ENCODE peak calls at places on chromosomes 16 and 17, in eight cellular contexts. M, T, U, O, R, Q, A and C are unnamed samples.

GRCh38 chr16:69017036-69017783 is 88.2 kb upstream of the HAS3 start:
- DNase-seq in M (no peak), T (no peak), U (no peak), O (no peak), R (no peak), Q (no peak), A (no peak), C (peak; percentile 19)

GRCh38 chr17:66855204-66855603 is 20.3 kb downstream of the CACNG5 start:
- DNase-seq in M (no peak), T (no peak), U (no peak), O (no peak), R (no peak), Q (no peak), A (no peak), C (no peak)

GRCh38 chr16:63945805-63946204 is 1176.1 kb downstream of the CDH11 start:
- DNase-seq in M (no peak), T (no peak), U (no peak), O (no peak), R (no peak), Q (no peak), A (no peak), C (no peak)

GRCh38 chr16:84759906-84760305 is 59.9 kb upstream of the CRISPLD2 start:
- DNase-seq in M (no peak), T (no peak), U (no peak), O (no peak), R (no peak), Q (no peak), A (no peak), C (no peak)

GRCh38 chr17:47305302-47305923 is 18.3 kb upstream of the EFCAB13 start:
- DNase-seq in M (no peak), T (no peak), U (no peak), O (peak; percentile 60), R (no peak), Q (no peak), A (no peak), C (no peak)

GRCh38 chr17:49575524-49576120 is at the start of gene NXPH3:
- DNase-seq in M (peak; percentile 55), T (peak; percentile 58), U (peak; percentile 55), O (no peak), R (peak; percentile 64), Q (peak; percentile 41), A (no peak), C (peak; percentile 67)

GRCh38 chr17:8152112-8152775 is at the start of gene PER1:
- DNase-seq in M (peak; percentile 80), T (peak; percentile 85), U (peak; percentile 85), O (peak; percentile 94), R (peak; percentile 88), Q (peak; percentile 76), A (peak; percentile 70), C (peak; percentile 32)

GRCh38 chr17:82534401-82534812 is 14.9 kb downstream of the FOXK2 start:
- DNase-seq in M (no peak), T (no peak), U (no peak), O (no peak), R (peak; percentile 20), Q (no peak), A (no peak), C (no peak)

GRCh38 chr16:73265124-73265838 is 217.4 kb upstream of the ZFHX3 start:
- DNase-seq in M (no peak), T (no peak), U (no peak), O (no peak), R (no peak), Q (no peak), A (no peak), C (no peak)

GRCh38 chr17:58112970-58113631 is 29.9 kb downstream of the DYNLL2 start:
- DNase-seq in M (peak; percentile 68), T (peak; percentile 93), U (peak; percentile 70), O (peak; percentile 4), R (peak; percentile 77), Q (peak; percentile 69), A (peak; percentile 60), C (peak; percentile 61)

GRCh38 chr16:50246299-50247122 is 19.8 kb upstream of the ADCY7 start:
- DNase-seq in M (no peak), T (peak; percentile 46), U (no peak), O (no peak), R (no peak), Q (no peak), A (no peak), C (peak; percentile 20)

GRCh38 chr16:10558746-10559641 is 21.4 kb downstream of the EMP2 start:
- DNase-seq in M (no peak), T (no peak), U (no peak), O (no peak), R (no peak), Q (no peak), A (no peak), C (no peak)

GRCh38 chr16:84839956-84840355 is 20.2 kb downstream of the CRISPLD2 start:
- DNase-seq in M (no peak), T (no peak), U (no peak), O (no peak), R (no peak), Q (no peak), A (no peak), C (no peak)

GRCh38 chr16:78227855-78228254 is 128.4 kb downstream of the WWOX start:
- DNase-seq in M (no peak), T (no peak), U (no peak), O (no peak), R (no peak), Q (no peak), A (no peak), C (no peak)

GRCh38 chr16:84947022-84947421 is 64.3 kb downstream of the ZDHHC7 start:
- DNase-seq in M (no peak), T (no peak), U (no peak), O (no peak), R (peak; percentile 81), Q (no peak), A (no peak), C (peak; percentile 81)

GRCh38 chr16:84463221-84463620 is 41.2 kb downstream of the MEAK7 start:
- DNase-seq in M (no peak), T (no peak), U (no peak), O (no peak), R (no peak), Q (no peak), A (no peak), C (no peak)

GRCh38 chr17:41615454-41615853 is 2.9 kb upstream of the KRT16 start:
- DNase-seq in M (no peak), T (no peak), U (no peak), O (no peak), R (no peak), Q (no peak), A (no peak), C (no peak)

GRCh38 chr16:17454331-17454730 is 16.4 kb downstream of the XYLT1 start:
- DNase-seq in M (no peak), T (no peak), U (no peak), O (no peak), R (no peak), Q (no peak), A (no peak), C (no peak)

GRCh38 chr16:10297341-10298006 is 88.4 kb upstream of the ATF7IP2 start:
- DNase-seq in M (no peak), T (no peak), U (peak; percentile 85), O (no peak), R (no peak), Q (no peak), A (no peak), C (peak; percentile 18)

GRCh38 chr16:84687715-84688114 is 12.1 kb upstream of the USP10 start:
- DNase-seq in M (no peak), T (no peak), U (peak; percentile 50), O (peak; percentile 80), R (no peak), Q (no peak), A (no peak), C (peak; percentile 21)

GRCh38 chr16:85399583-85400284 is 213.4 kb upstream of the GSE1 start:
- DNase-seq in M (no peak), T (no peak), U (no peak), O (no peak), R (no peak), Q (no peak), A (no peak), C (no peak)

GRCh38 chr17:77322284-77322533 is 181.4 kb downstream of the SEC14L1 start:
- DNase-seq in M (no peak), T (no peak), U (no peak), O (no peak), R (no peak), Q (no peak), A (no peak), C (no peak)

GRCh38 chr17:3890082-3890892 is 2.6 kb downstream of the CAMKK1 start:
- DNase-seq in M (no peak), T (no peak), U (peak; percentile 61), O (peak; percentile 96), R (no peak), Q (no peak), A (no peak), C (no peak)

GRCh38 chr16:5025171-5025632 is 8.5 kb downstream of the NAGPA start:
- DNase-seq in M (no peak), T (peak; percentile 26), U (no peak), O (no peak), R (peak; percentile 26), Q (no peak), A (no peak), C (peak; percentile 13)

GRCh38 chr17:79843917-79844815 is 4.9 kb upstream of the CBX4 start:
- DNase-seq in M (no peak), T (peak; percentile 46), U (no peak), O (no peak), R (no peak), Q (no peak), A (no peak), C (no peak)

GRCh38 chr17:44840936-44841335 is 6.7 kb upstream of the HIGD1B start:
- DNase-seq in M (no peak), T (no peak), U (no peak), O (no peak), R (no peak), Q (no peak), A (no peak), C (no peak)

GRCh38 chr16:15993946-15994665 is 44.7 kb downstream of the ABCC1 start:
- DNase-seq in M (no peak), T (no peak), U (no peak), O (no peak), R (no peak), Q (no peak), A (no peak), C (no peak)

GRCh38 chr17:82339634-82340580 is 6.3 kb upstream of the SECTM1 start:
- DNase-seq in M (no peak), T (no peak), U (no peak), O (no peak), R (peak; percentile 64), Q (no peak), A (no peak), C (no peak)

GRCh38 chr16:85259831-85260165 is 147.5 kb upstream of the CIBAR2 start:
- DNase-seq in M (no peak), T (no peak), U (no peak), O (no peak), R (no peak), Q (no peak), A (no peak), C (no peak)

GRCh38 chr17:45791935-45792334 is 7.8 kb downstream of the CRHR1 start:
- DNase-seq in M (no peak), T (no peak), U (no peak), O (no peak), R (no peak), Q (no peak), A (no peak), C (no peak)

GRCh38 chr16:50269061-50269705 is 2.8 kb downstream of the ADCY7 start:
- DNase-seq in M (no peak), T (no peak), U (no peak), O (no peak), R (no peak), Q (no peak), A (no peak), C (no peak)

GRCh38 chr17:66964930-66965800 is 658 bp downstream of the CACNG4 start:
- DNase-seq in M (no peak), T (peak; percentile 52), U (no peak), O (no peak), R (no peak), Q (no peak), A (no peak), C (no peak)

GRCh38 chr16:89155184-89155679 is 16.3 kb upstream of the CDH15 start:
- DNase-seq in M (no peak), T (no peak), U (no peak), O (peak; percentile 24), R (no peak), Q (no peak), A (no peak), C (no peak)

GRCh38 chr16:57175896-57176295 is 9.9 kb downstream of the PSME3IP1 start:
- DNase-seq in M (no peak), T (no peak), U (no peak), O (no peak), R (no peak), Q (no peak), A (no peak), C (no peak)